ENCODE peak calls at places on chromosomes 11 and 22, in ten cellular contexts. E is effector CD4-positive, alpha-beta T cell; O is HAP-1; G is stimulated activated naive B cell treated with anti-CD40 and anti-IgM and Interleukin-4, amounts not matched to agents 10 μg/mL and 1 μg/mL and 100 μg/mL, for 72 hours; T is iris pigment epithelial cell; Z is AG09309; N is T-cell; A is stimulated activated CD8-positive, alpha-beta memory T cell treated with anti-CD3 and anti-CD28 coated beads, Interleukin-15, amount 100 ng/mL, for 4 hours; J is posterior vena cava; M is activated CD4-positive, alpha-beta T cell treated with anti-CD3 and anti-CD28 coated beads, Interleukin-2, amount 10 ng/mL, durations not matched to agents 24 days and 14 days. D is an unnamed sample.

GRCh38 chr11:124863137-124863825 is 2.0 kb upstream of the ROBO3 start:
- DNase-seq in T (peak), G (no peak), O (no peak), M (no peak), Z (no peak), J (peak), E (no peak), N (no peak), A (no peak), D (no peak)

GRCh38 chr11:1879342-1879940 is 12.3 kb downstream of the PRR33 start:
- DNase-seq in G (no peak), M (no peak), O (no peak), E (no peak), T (no peak), A (no peak), Z (no peak), J (peak), N (no peak), D (no peak)

GRCh38 chr11:1262172-1263006 is 39.5 kb downstream of the MUC5B start:
- DNase-seq in T (peak), Z (peak), A (peak), G (peak), N (peak), J (peak), E (peak), O (peak), M (peak), D (peak)

GRCh38 chr11:72439455-72439854 is 5.1 kb upstream of the CLPB start:
- DNase-seq in O (no peak), N (no peak), A (no peak), G (no peak), T (peak), M (no peak), E (no peak), J (no peak), Z (peak), D (no peak)

GRCh38 chr11:2270322-2271076 is at the start of gene ASCL2:
- DNase-seq in G (no peak), T (no peak), J (peak), O (no peak), M (peak), Z (no peak), E (no peak), N (no peak), A (no peak), D (no peak)

GRCh38 chr11:75668508-75669297 is at the start of gene MAP6:
- DNase-seq in M (peak), O (peak), G (no peak), A (no peak), T (peak), Z (no peak), E (no peak), J (peak), N (no peak), D (no peak)

GRCh38 chr11:12377824-12378593 is 638 bp downstream of the PARVA start:
- DNase-seq in M (no peak), N (no peak), T (peak), Z (peak), J (peak), A (no peak), G (no peak), O (peak), E (no peak), D (peak)

GRCh38 chr11:115642660-115643059 is 138.4 kb upstream of the CADM1 start:
- DNase-seq in M (no peak), T (no peak), J (no peak), O (no peak), Z (no peak), E (no peak), N (no peak), A (no peak), G (no peak), D (no peak)

GRCh38 chr11:35946766-35947165 is 2.9 kb downstream of the LDLRAD3 start:
- DNase-seq in T (no peak), A (no peak), E (no peak), Z (no peak), G (no peak), J (no peak), N (no peak), O (no peak), M (no peak), D (no peak)

GRCh38 chr22:50584106-50585096 is 1.8 kb upstream of the CHKB start:
- DNase-seq in N (no peak), M (no peak), T (no peak), A (no peak), O (no peak), G (no peak), Z (no peak), J (no peak), E (no peak), D (no peak)

GRCh38 chr11:57363681-57364080 is 17.3 kb downstream of the PRG3 start:
- DNase-seq in T (no peak), Z (no peak), O (no peak), N (no peak), M (no peak), G (no peak), A (no peak), J (peak), E (no peak), D (no peak)

GRCh38 chr22:36569999-36570398 is 41.0 kb upstream of the EIF3D start:
- DNase-seq in G (no peak), E (no peak), T (peak), N (no peak), A (no peak), Z (no peak), O (peak), J (no peak), M (no peak), D (no peak)

GRCh38 chr11:77506857-77507256 is 33.0 kb upstream of the PAK1 start:
- DNase-seq in J (no peak), M (no peak), T (peak), Z (no peak), N (no peak), A (no peak), G (no peak), E (no peak), O (peak), D (no peak)

GRCh38 chr11:44817207-44817944 is 90.6 kb downstream of the TSPAN18 start:
- DNase-seq in G (no peak), M (no peak), A (no peak), Z (no peak), O (no peak), N (no peak), T (no peak), J (no peak), E (no peak), D (no peak)

GRCh38 chr11:76777922-76778321 is 5.2 kb upstream of the TSKU start:
- DNase-seq in A (no peak), Z (no peak), J (no peak), T (no peak), E (no peak), M (no peak), O (no peak), N (no peak), G (no peak), D (no peak)

GRCh38 chr11:118175031-118175531 is 1.4 kb downstream of the SCN2B start:
- DNase-seq in O (no peak), T (peak), N (no peak), M (no peak), J (no peak), A (no peak), E (no peak), Z (no peak), G (no peak), D (no peak)

GRCh38 chr11:952406-953385 is 27.0 kb downstream of the AP2A2 start:
- DNase-seq in E (no peak), N (no peak), J (no peak), M (no peak), O (no peak), G (no peak), A (no peak), Z (no peak), T (peak), D (no peak)

GRCh38 chr11:35413568-35413967 is 5.8 kb downstream of the SLC1A2 start:
- DNase-seq in A (no peak), N (no peak), E (no peak), M (no peak), Z (no peak), T (no peak), O (no peak), J (no peak), G (no peak), D (no peak)

GRCh38 chr11:117384045-117384444 is 56.4 kb downstream of the CEP164 start:
- DNase-seq in N (no peak), T (peak), G (no peak), M (no peak), O (no peak), Z (peak), J (no peak), E (no peak), A (no peak), D (peak)

GRCh38 chr11:221539-221938 is 14.0 kb downstream of the RIC8A start:
- DNase-seq in J (no peak), Z (no peak), A (no peak), N (no peak), O (no peak), T (no peak), E (no peak), M (no peak), G (no peak), D (no peak)

GRCh38 chr11:14522245-14522644 is 2.1 kb upstream of the PSMA1 start:
- DNase-seq in Z (no peak), E (no peak), M (no peak), G (no peak), J (no peak), O (no peak), N (no peak), T (no peak), A (no peak), D (no peak)

GRCh38 chr11:122077459-122077858 is 38.6 kb downstream of the BLID start:
- DNase-seq in A (no peak), T (no peak), Z (no peak), O (no peak), G (no peak), M (no peak), J (no peak), E (no peak), N (no peak), D (no peak)

GRCh38 chr11:9802291-9802861 is 138.5 kb downstream of the SWAP70 start:
- DNase-seq in A (no peak), J (no peak), Z (peak), M (no peak), G (no peak), T (peak), O (peak), E (no peak), N (no peak), D (peak)

GRCh38 chr22:33553493-33553892 is 366.8 kb downstream of the LARGE1 start:
- DNase-seq in J (no peak), O (no peak), E (no peak), A (no peak), G (no peak), Z (no peak), M (no peak), N (no peak), T (no peak), D (no peak)

GRCh38 chr11:62832346-62833234 is at the start of gene TEX54:
- DNase-seq in A (no peak), O (no peak), J (peak), Z (no peak), N (no peak), M (no peak), E (no peak), G (no peak), T (peak), D (no peak)

GRCh38 chr11:124672531-124673215 is 866 bp downstream of the SIAE start:
- DNase-seq in M (no peak), N (no peak), E (no peak), T (no peak), Z (no peak), A (no peak), O (no peak), G (no peak), J (no peak), D (no peak)

GRCh38 chr11:111531687-111532364 is 8.7 kb upstream of the LAYN start:
- DNase-seq in Z (peak), O (no peak), T (peak), G (no peak), E (peak), M (peak), A (no peak), J (no peak), N (no peak), D (peak)

GRCh38 chr22:39292561-39293074 is 26.8 kb downstream of the RPL3 start:
- DNase-seq in Z (peak), E (no peak), A (no peak), N (no peak), O (peak), G (no peak), J (peak), M (no peak), T (peak), D (peak)

GRCh38 chr11:110187731-110188130 is 94.5 kb downstream of the ZC3H12C start:
- DNase-seq in E (no peak), O (no peak), N (no peak), T (no peak), G (no peak), J (peak), Z (no peak), A (no peak), M (no peak), D (no peak)

GRCh38 chr22:22877523-22878210 is 9.9 kb upstream of the IGLL5 start:
- DNase-seq in T (peak), E (peak), G (no peak), Z (no peak), J (no peak), O (peak), M (peak), A (no peak), N (peak), D (no peak)

GRCh38 chr22:40368016-40368415 is 2.4 kb upstream of the SGSM3 start:
- DNase-seq in A (no peak), T (no peak), M (no peak), E (no peak), O (no peak), N (no peak), G (no peak), Z (no peak), J (no peak), D (no peak)

GRCh38 chr22:42608481-42609361 is 6.0 kb downstream of the POLDIP3 start:
- DNase-seq in M (no peak), E (no peak), O (no peak), T (peak), G (no peak), A (no peak), Z (no peak), N (no peak), J (no peak), D (peak)

GRCh38 chr11:2804189-2804588 is 81.4 kb downstream of the CDKN1C start:
- DNase-seq in T (no peak), J (peak), N (no peak), E (peak), Z (no peak), G (no peak), A (no peak), O (no peak), M (no peak), D (no peak)

GRCh38 chr22:49613108-49613507 is 214.6 kb downstream of the BRD1 start:
- DNase-seq in Z (no peak), M (no peak), E (no peak), O (no peak), N (no peak), G (no peak), A (no peak), T (no peak), J (no peak), D (no peak)

D was measured in amniotic stem cell.